ENCODE peak calls at places on chromosome 15, in five cellular contexts. P, E, J, V and C are unnamed samples.

GRCh38 chr15:73244333-73244732 is 124.4 kb downstream of the HCN4 start:
- DNase-seq in P (no peak), J (peak), V (no peak), E (no peak), C (no peak)

GRCh38 chr15:66777596-66778313 is 75.7 kb downstream of the SMAD6 start:
- DNase-seq in J (no peak), E (no peak), V (no peak), P (no peak), C (no peak)

GRCh38 chr15:60326824-60327654 is 70.7 kb downstream of the ANXA2 start:
- DNase-seq in J (no peak), V (peak), E (no peak), P (no peak), C (peak)

GRCh38 chr15:67156834-67157233 is 91.4 kb downstream of the SMAD3 start:
- DNase-seq in V (no peak), E (no peak), J (no peak), P (no peak), C (no peak)

GRCh38 chr15:31897746-31898145 is 132.6 kb upstream of the CHRNA7 start:
- DNase-seq in E (no peak), J (no peak), P (no peak), V (no peak), C (no peak)

GRCh38 chr15:59237854-59238252 is 31.2 kb downstream of the LDHAL6B start:
- DNase-seq in J (no peak), P (no peak), V (no peak), E (no peak), C (no peak)

GRCh38 chr15:66703540-66703941 is 1.5 kb downstream of the SMAD6 start:
- DNase-seq in E (no peak), V (no peak), P (no peak), J (no peak), C (peak)

GRCh38 chr15:48703544-48703943 is 58.0 kb upstream of the FBN1 start:
- DNase-seq in E (no peak), P (no peak), J (no peak), V (peak), C (no peak)

GRCh38 chr15:87755226-87755625 is 501.3 kb downstream of the NTRK3 start:
- DNase-seq in P (no peak), V (no peak), J (no peak), E (no peak), C (peak)

GRCh38 chr15:58957101-58957973 is 23.9 kb upstream of the SLTM start:
- DNase-seq in P (no peak), J (peak), V (peak), E (peak), C (peak)

GRCh38 chr15:47293763-47294162 is 423.5 kb upstream of the SEMA6D start:
- DNase-seq in P (peak), V (peak), J (peak), E (no peak), C (no peak)

GRCh38 chr15:74202461-74203401 is at the start of gene STRA6:
- DNase-seq in P (no peak), J (no peak), E (no peak), V (peak), C (peak)